ENCODE peak calls at places on chromosomes 4 and X, in ten cellular contexts. E, B, O, S, P, K, C, R, W and N are unnamed samples.
A peak's percentile ranks its signal among the peaks of the same experiment; 100 is the strongest.

GRCh38 chr4:173591760-173592159 is 61.7 kb upstream of the HAND2 start:
- DNase-seq in S (no peak), P (no peak), C (no peak), W (no peak), R (no peak), E (peak; percentile 3), K (no peak), B (peak; percentile 1), O (no peak), N (no peak)

GRCh38 chr4:27040351-27040750 is 179.7 kb downstream of the STIM2 start:
- DNase-seq in K (no peak), S (no peak), C (no peak), R (no peak), O (no peak), W (no peak), B (no peak), E (no peak), P (no peak), N (no peak)

GRCh38 chr4:147492301-147492700 is 11.4 kb downstream of the EDNRA start:
- DNase-seq in C (no peak), W (no peak), K (no peak), S (no peak), O (peak; percentile 41), E (no peak), B (no peak), P (no peak), R (no peak), N (no peak)

GRCh38 chr4:2341911-2342652 is 76.4 kb downstream of the ZFYVE28 start:
- DNase-seq in P (no peak), S (no peak), B (no peak), O (no peak), R (no peak), E (no peak), C (no peak), W (no peak), K (no peak), N (no peak)

GRCh38 chr4:94566420-94566819 is 114.7 kb downstream of the PDLIM5 start:
- DNase-seq in K (no peak), E (no peak), C (no peak), P (peak; percentile 12), R (no peak), O (no peak), S (no peak), B (no peak), W (no peak), N (no peak)

GRCh38 chrX:40299028-40299479 is 201.3 kb upstream of the BCOR start:
- DNase-seq in O (peak; percentile 1), E (peak; percentile 75), S (no peak), C (no peak), R (no peak), B (no peak), W (no peak), K (no peak), P (peak; percentile 36), N (no peak)

GRCh38 chrX:74251006-74251930 is 52.7 kb upstream of the ZCCHC13 start:
- DNase-seq in K (no peak), S (no peak), P (peak; percentile 40), O (peak; percentile 59), E (peak; percentile 53), B (no peak), W (no peak), R (no peak), C (peak; percentile 9), N (no peak)

GRCh38 chrX:140439455-140439854 is 65.4 kb downstream of the SOX3 start:
- DNase-seq in R (no peak), P (peak; percentile 74), B (no peak), S (no peak), O (no peak), W (no peak), E (peak; percentile 73), K (no peak), C (no peak), N (no peak)

GRCh38 chrX:54182864-54183613 is at the start of gene FAM120C:
- DNase-seq in K (peak; percentile 48), P (peak; percentile 88), S (peak; percentile 77), W (peak; percentile 51), C (peak; percentile 79), E (peak; percentile 86), B (peak; percentile 56), R (peak; percentile 60), O (peak; percentile 76), N (peak; percentile 86)

GRCh38 chr4:106985830-106986229 is 50.3 kb downstream of the DKK2 start:
- DNase-seq in R (no peak), E (no peak), W (no peak), C (no peak), O (peak; percentile 4), B (no peak), S (no peak), P (no peak), K (no peak), N (no peak)

GRCh38 chrX:134999469-134999868 is 8.7 kb downstream of the SMIM10 start:
- DNase-seq in O (peak; percentile 58), W (peak; percentile 17), C (no peak), P (peak; percentile 70), K (no peak), S (no peak), E (peak; percentile 38), B (peak; percentile 51), R (no peak), N (peak; percentile 31)

GRCh38 chrX:140022482-140022881 is 57.2 kb upstream of the CXorf66 start:
- DNase-seq in C (no peak), O (no peak), E (no peak), K (no peak), P (no peak), S (no peak), R (no peak), B (no peak), W (no peak), N (no peak)

GRCh38 chr4:184265566-184266351 is 48.1 kb upstream of the ENPP6 start:
- DNase-seq in O (peak; percentile 51), E (peak; percentile 76), B (peak; percentile 7), R (no peak), C (no peak), W (no peak), K (no peak), P (no peak), S (no peak), N (no peak)

GRCh38 chr4:19776021-19776459 is 475.7 kb upstream of the SLIT2 start:
- DNase-seq in O (peak; percentile 92), R (no peak), K (no peak), B (peak; percentile 84), E (peak; percentile 83), S (no peak), C (no peak), P (peak; percentile 75), W (no peak), N (no peak)

GRCh38 chr4:139656614-139657486 is 8.8 kb upstream of the MGST2 start:
- DNase-seq in C (peak; percentile 53), K (peak; percentile 12), S (peak; percentile 3), W (peak; percentile 76), B (peak; percentile 74), P (peak; percentile 83), O (peak; percentile 77), R (no peak), E (peak; percentile 89), N (peak; percentile 66)

GRCh38 chrX:52923781-52924241 is 26.7 kb downstream of the FAM156B start:
- DNase-seq in S (no peak), O (peak; percentile 46), P (no peak), K (no peak), B (no peak), C (no peak), W (no peak), R (no peak), E (no peak), N (no peak)

GRCh38 chrX:10496345-10496965 is 123.9 kb downstream of the MID1 start:
- DNase-seq in W (no peak), K (no peak), B (no peak), P (no peak), S (no peak), R (no peak), O (peak; percentile 81), C (no peak), E (no peak), N (no peak)

GRCh38 chr4:81418572-81418971 is 53.1 kb downstream of the RASGEF1B start:
- DNase-seq in P (no peak), K (no peak), E (no peak), C (no peak), B (no peak), S (no peak), R (no peak), W (no peak), O (no peak), N (no peak)

GRCh38 chr4:82519072-82519471 is 42.7 kb downstream of the TMEM150C start:
- DNase-seq in W (no peak), C (no peak), O (peak; percentile 54), K (no peak), S (no peak), R (no peak), E (no peak), P (no peak), B (no peak), N (no peak)

GRCh38 chr4:132227349-132228165 is 921.5 kb upstream of the PCDH10 start:
- DNase-seq in R (no peak), C (no peak), W (peak; percentile 11), B (peak; percentile 51), K (no peak), O (no peak), P (no peak), E (peak; percentile 73), S (no peak), N (peak; percentile 48)

GRCh38 chrX:65196758-65197371 is 220.6 kb upstream of the ZC4H2 start:
- DNase-seq in C (no peak), O (no peak), R (no peak), P (no peak), W (no peak), B (no peak), S (no peak), K (no peak), E (peak; percentile 96), N (no peak)

GRCh38 chrX:54116391-54116790 is 66.7 kb downstream of the FAM120C start:
- DNase-seq in R (no peak), B (no peak), K (no peak), C (no peak), O (no peak), W (no peak), S (no peak), E (no peak), P (no peak), N (no peak)

GRCh38 chrX:39301041-39301440 is 499.8 kb downstream of the MID1IP1 start:
- DNase-seq in P (peak; percentile 95), E (no peak), K (no peak), O (no peak), S (no peak), W (no peak), R (no peak), C (no peak), B (no peak), N (no peak)

GRCh38 chr4:5133201-5133600 is 81.9 kb downstream of the STK32B start:
- DNase-seq in O (peak; percentile 8), K (no peak), R (no peak), E (no peak), W (no peak), C (no peak), B (no peak), S (no peak), P (no peak), N (no peak)